ENCODE peak calls at places on chromosomes 11 and 22, in five cellular contexts. V is cardiac fibroblast, E is psoas muscle, X is pancreas, A is Calu3. P is an unnamed sample.

GRCh38 chr11:38315151-38315550 is 1717.1 kb upstream of the RAG2 start:
- DNase-seq in V (peak), E (no peak), X (no peak), A (no peak), P (no peak)

GRCh38 chr11:14244926-14245325 is 114.1 kb downstream of the RRAS2 start:
- DNase-seq in V (no peak), E (no peak), X (no peak), A (no peak), P (no peak)

GRCh38 chr22:50200333-50201190 is at the start of gene SELENOO:
- DNase-seq in V (peak), E (peak), X (peak), A (peak), P (peak)

GRCh38 chr22:37804502-37804885 is 3.2 kb upstream of the GCAT start:
- DNase-seq in V (no peak), E (no peak), X (no peak), A (no peak), P (no peak)

GRCh38 chr11:64146036-64146943 is 19.6 kb downstream of the MACROD1 start:
- DNase-seq in V (peak), E (peak), X (peak), A (peak), P (peak)

GRCh38 chr11:114827043-114827442 is 148.7 kb downstream of the NXPE2 start:
- DNase-seq in V (no peak), E (no peak), X (no peak), A (no peak), P (no peak)

GRCh38 chr11:69089258-69089657 is 40.5 kb downstream of the TPCN2 start:
- DNase-seq in V (peak), E (peak), X (peak), A (peak), P (no peak)

GRCh38 chr11:28209906-28210305 is 101.7 kb downstream of the METTL15 start:
- DNase-seq in V (no peak), E (no peak), X (no peak), A (no peak), P (no peak)

GRCh38 chr11:22454461-22454860 is 116.3 kb downstream of the SLC17A6 start:
- DNase-seq in V (no peak), E (no peak), X (no peak), A (no peak), P (no peak)

GRCh38 chr11:82960000-82960778 is 58.7 kb downstream of the DDIAS start:
- DNase-seq in V (no peak), E (no peak), X (no peak), A (no peak), P (peak)

GRCh38 chr11:67405688-67406339 is 1.9 kb downstream of the TBC1D10C start:
- DNase-seq in V (no peak), E (no peak), X (no peak), A (no peak), P (no peak)

GRCh38 chr11:113906515-113906914 is 1.9 kb downstream of the HTR3B start:
- DNase-seq in V (no peak), E (no peak), X (peak), A (no peak), P (no peak)

GRCh38 chr22:46612341-46612903 is 7.8 kb upstream of the GRAMD4 start:
- DNase-seq in V (no peak), E (no peak), X (no peak), A (no peak), P (no peak)

GRCh38 chr11:125626381-125626950 is 1.5 kb downstream of the CHEK1 start:
- DNase-seq in V (no peak), E (no peak), X (peak), A (no peak), P (peak)

GRCh38 chr22:23180301-23180892 is at the start of gene BCR:
- DNase-seq in V (peak), E (peak), X (peak), A (peak), P (peak)

GRCh38 chr22:24414984-24415945 is 12.1 kb upstream of the ADORA2A start:
- DNase-seq in V (no peak), E (no peak), X (no peak), A (no peak), P (no peak)

GRCh38 chr11:3183523-3183922 is 18.4 kb upstream of the OSBPL5 start:
- DNase-seq in V (no peak), E (no peak), X (no peak), A (no peak), P (no peak)

GRCh38 chr11:26204110-26204509 is 127.8 kb upstream of the ANO3 start:
- DNase-seq in V (no peak), E (no peak), X (no peak), A (no peak), P (no peak)

GRCh38 chr22:46050916-46051614 is 74.1 kb upstream of the WNT7B start:
- DNase-seq in V (no peak), E (peak), X (no peak), A (no peak), P (no peak)

GRCh38 chr11:16611395-16612233 is 126.8 kb upstream of the C11orf58 start:
- DNase-seq in V (no peak), E (no peak), X (no peak), A (no peak), P (peak)

GRCh38 chr22:25059438-25059837 is 106.9 kb downstream of the KIAA1671 start:
- DNase-seq in V (no peak), E (no peak), X (no peak), A (no peak), P (no peak)

DNA sequence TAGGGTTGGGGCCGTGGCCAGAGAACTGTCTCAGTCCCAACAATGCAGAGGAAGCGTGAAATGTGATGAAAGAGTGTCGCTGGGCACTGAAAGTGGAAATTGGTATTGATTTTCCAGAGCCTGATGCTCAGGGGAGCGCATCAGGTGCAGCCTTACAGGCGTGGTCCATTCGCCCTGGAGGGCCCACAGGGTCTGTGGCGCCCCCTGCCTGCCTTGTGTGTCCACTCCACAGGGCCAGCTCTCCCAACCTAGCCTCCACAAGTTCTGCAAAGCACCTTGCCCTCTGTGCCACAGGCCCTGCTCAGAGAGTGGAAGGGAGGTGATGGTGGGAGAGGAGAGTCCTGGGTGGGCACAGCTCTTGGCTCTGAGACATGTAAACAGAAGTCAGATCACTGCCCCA is 54.9 kb upstream of the LMO1 start:
- DNase-seq in V (no peak), E (no peak), X (no peak), A (peak), P (no peak)
- TF ChIP-seq CTCF in V (no peak), E (peak), X (no peak), A (no peak), P (peak)

GRCh38 chr11:62251698-62252097 is 9.7 kb downstream of the SCGB1D2 start:
- DNase-seq in V (no peak), E (no peak), X (no peak), A (no peak), P (no peak)
- TF ChIP-seq CTCF in V (no peak), E (no peak), X (no peak), A (no peak), P (no peak)

GRCh38 chr11:20631525-20632168 is 32.2 kb downstream of the SLC6A5 start:
- DNase-seq in V (no peak), E (no peak), X (no peak), A (no peak), P (no peak)

GRCh38 chr11:20632169-20632532 is 32.7 kb downstream of the SLC6A5 start:
- DNase-seq in V (no peak), E (no peak), X (no peak), A (no peak), P (no peak)

GRCh38 chr11:20634781-20635180 is 34.6 kb upstream of the NELL1 start:
- DNase-seq in V (no peak), E (no peak), X (no peak), A (no peak), P (no peak)

GRCh38 chr11:20638074-20638473 is 31.3 kb upstream of the NELL1 start:
- DNase-seq in V (no peak), E (no peak), X (no peak), A (no peak), P (no peak)

DNA sequence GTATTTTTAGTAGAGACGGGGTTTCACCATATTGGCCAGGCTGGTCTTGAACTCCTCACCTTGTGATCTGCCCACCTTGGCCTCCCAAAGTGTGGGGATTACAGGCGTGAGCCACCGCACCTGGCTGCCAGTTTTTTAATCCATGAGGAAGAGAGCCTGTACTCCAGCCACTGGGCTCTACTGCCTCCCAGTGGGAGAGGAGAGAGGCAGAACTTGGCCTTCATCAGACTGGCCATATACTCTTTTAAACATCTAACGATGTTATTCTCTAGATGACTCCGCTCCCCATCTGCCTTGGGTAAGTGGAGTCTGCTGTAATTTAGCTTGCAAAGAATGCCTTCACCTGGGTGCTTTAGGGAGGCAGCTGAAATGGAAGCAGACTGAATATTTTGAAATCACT is 34.6 kb downstream of the SLC6A5 start:
- DNase-seq in V (peak), E (no peak), X (no peak), A (no peak), P (no peak)
- TF ChIP-seq CTCF in V (peak), E (no peak), X (no peak), A (no peak), P (no peak)

GRCh38 chr11:1389103-1389931 is 417 bp upstream of the BRSK2 start:
- DNase-seq in V (peak), E (peak), X (peak), A (peak), P (peak)
- TF ChIP-seq CTCF in V (no peak), E (no peak), X (no peak), A (no peak), P (no peak)